ENCODE peak calls at places on chromosome 10, in eight cellular contexts. One of them, this sample, is unnamed.

GRCh38 chr10:112715581-112715980 is 234.5 kb upstream of the TCF7L2 start:
- DNase-seq in astrocyte: no peak
- DNase-seq in mammary epithelial cell: no peak
- DNase-seq in SK-N-SH: no peak
- DNase-seq in IMR-90: no peak
- DNase-seq in GM23248: no peak
- DNase-seq in PC-3: peak; percentile 71
- DNase-seq in fibroblast of lung: no peak
- DNase-seq in this sample: no peak

GRCh38 chr10:71835671-71836593 is 15.1 kb downstream of the PSAP start:
- DNase-seq in SK-N-SH: peak; percentile 85
- DNase-seq in GM23248: peak; percentile 98
- DNase-seq in IMR-90: peak; percentile 70
- DNase-seq in astrocyte: peak; percentile 92
- DNase-seq in mammary epithelial cell: peak; percentile 30
- DNase-seq in PC-3: no peak
- DNase-seq in fibroblast of lung: peak; percentile 92
- DNase-seq in this sample: peak; percentile 88

GRCh38 chr10:109914966-109915365 is 8.3 kb downstream of the XPNPEP1 start:
- DNase-seq in IMR-90: peak; percentile 96
- DNase-seq in SK-N-SH: no peak
- DNase-seq in astrocyte: peak; percentile 97
- DNase-seq in mammary epithelial cell: peak; percentile 91
- DNase-seq in fibroblast of lung: peak; percentile 88
- DNase-seq in PC-3: peak; percentile 86
- DNase-seq in GM23248: peak; percentile 92
- DNase-seq in this sample: peak; percentile 81

GRCh38 chr10:111706331-111706730 is 477.2 kb downstream of the GPAM start:
- DNase-seq in GM23248: peak; percentile 71
- DNase-seq in mammary epithelial cell: no peak
- DNase-seq in astrocyte: no peak
- DNase-seq in IMR-90: no peak
- DNase-seq in PC-3: no peak
- DNase-seq in fibroblast of lung: no peak
- DNase-seq in SK-N-SH: no peak
- DNase-seq in this sample: no peak

GRCh38 chr10:26627320-26627719 is 70.2 kb upstream of the PDSS1 start:
- DNase-seq in IMR-90: no peak
- DNase-seq in GM23248: no peak
- DNase-seq in mammary epithelial cell: no peak
- DNase-seq in astrocyte: no peak
- DNase-seq in PC-3: peak; percentile 4
- DNase-seq in SK-N-SH: no peak
- DNase-seq in fibroblast of lung: no peak
- DNase-seq in this sample: no peak

GRCh38 chr10:79299397-79300370 is 47.6 kb upstream of the PPIF start:
- DNase-seq in SK-N-SH: no peak
- DNase-seq in PC-3: peak; percentile 93
- DNase-seq in astrocyte: peak; percentile 85
- DNase-seq in mammary epithelial cell: no peak
- DNase-seq in fibroblast of lung: peak; percentile 91
- DNase-seq in IMR-90: peak; percentile 90
- DNase-seq in GM23248: peak; percentile 97
- DNase-seq in this sample: no peak

GRCh38 chr10:53140516-53140915 is 367.9 kb upstream of the MBL2 start:
- DNase-seq in IMR-90: no peak
- DNase-seq in fibroblast of lung: peak; percentile 24
- DNase-seq in SK-N-SH: no peak
- DNase-seq in GM23248: peak; percentile 62
- DNase-seq in astrocyte: peak; percentile 10
- DNase-seq in mammary epithelial cell: peak; percentile 86
- DNase-seq in PC-3: peak; percentile 94
- DNase-seq in this sample: no peak

GRCh38 chr10:121614746-121615145 is 16.5 kb upstream of the FGFR2 start:
- DNase-seq in IMR-90: no peak
- DNase-seq in fibroblast of lung: no peak
- DNase-seq in SK-N-SH: no peak
- DNase-seq in GM23248: no peak
- DNase-seq in PC-3: no peak
- DNase-seq in astrocyte: no peak
- DNase-seq in mammary epithelial cell: no peak
- DNase-seq in this sample: no peak

GRCh38 chr10:38025283-38025682 is 14.8 kb downstream of the ZNF33A start:
- DNase-seq in mammary epithelial cell: no peak
- DNase-seq in SK-N-SH: no peak
- DNase-seq in astrocyte: no peak
- DNase-seq in PC-3: no peak
- DNase-seq in GM23248: no peak
- DNase-seq in IMR-90: no peak
- DNase-seq in fibroblast of lung: no peak
- DNase-seq in this sample: no peak

GRCh38 chr10:35237766-35238512 is 98.4 kb upstream of the CCNY start:
- DNase-seq in fibroblast of lung: no peak
- DNase-seq in PC-3: no peak
- DNase-seq in mammary epithelial cell: no peak
- DNase-seq in SK-N-SH: no peak
- DNase-seq in astrocyte: no peak
- DNase-seq in IMR-90: no peak
- DNase-seq in GM23248: no peak
- DNase-seq in this sample: no peak

GRCh38 chr10:21281765-21282484 is 243.6 kb downstream of the SKIDA1 start:
- DNase-seq in astrocyte: no peak
- DNase-seq in GM23248: no peak
- DNase-seq in fibroblast of lung: no peak
- DNase-seq in PC-3: no peak
- DNase-seq in IMR-90: no peak
- DNase-seq in SK-N-SH: no peak
- DNase-seq in mammary epithelial cell: no peak
- DNase-seq in this sample: no peak

GRCh38 chr10:87541114-87541513 is 36.4 kb downstream of the MINPP1 start:
- DNase-seq in fibroblast of lung: peak; percentile 56
- DNase-seq in PC-3: peak; percentile 87
- DNase-seq in SK-N-SH: no peak
- DNase-seq in mammary epithelial cell: peak; percentile 26
- DNase-seq in astrocyte: peak; percentile 53
- DNase-seq in IMR-90: peak; percentile 76
- DNase-seq in GM23248: peak; percentile 62
- DNase-seq in this sample: peak; percentile 31

GRCh38 chr10:62934258-62934657 is 118.1 kb upstream of the EGR2 start:
- DNase-seq in SK-N-SH: no peak
- DNase-seq in IMR-90: no peak
- DNase-seq in PC-3: no peak
- DNase-seq in GM23248: no peak
- DNase-seq in mammary epithelial cell: peak; percentile 91
- DNase-seq in astrocyte: peak; percentile 17
- DNase-seq in fibroblast of lung: no peak
- DNase-seq in this sample: no peak

GRCh38 chr10:131910663-131911314 is 10.0 kb downstream of the PPP2R2D start:
- DNase-seq in astrocyte: no peak
- DNase-seq in fibroblast of lung: no peak
- DNase-seq in PC-3: no peak
- DNase-seq in GM23248: no peak
- DNase-seq in IMR-90: no peak
- DNase-seq in mammary epithelial cell: no peak
- DNase-seq in SK-N-SH: no peak
- DNase-seq in this sample: no peak
- H4K20me1 ChIP-seq in astrocyte: peaks cover 95% of the 10 kb centered on the region
- H4K20me1 ChIP-seq in fibroblast of lung: no peaks in the 10 kb centered on the region
- H4K20me1 ChIP-seq in PC-3: peaks cover 53% of the 10 kb centered on the region
- H4K20me1 ChIP-seq in GM23248: peaks cover 11% of the 10 kb centered on the region
- H4K20me1 ChIP-seq in IMR-90: peaks cover 66% of the 10 kb centered on the region
- H4K20me1 ChIP-seq in mammary epithelial cell: peaks cover 7% of the 10 kb centered on the region
- H4K20me1 ChIP-seq in SK-N-SH: peaks cover 89% of the 10 kb centered on the region
- H4K20me1 ChIP-seq in this sample: no peaks in the 10 kb centered on the region

DNA sequence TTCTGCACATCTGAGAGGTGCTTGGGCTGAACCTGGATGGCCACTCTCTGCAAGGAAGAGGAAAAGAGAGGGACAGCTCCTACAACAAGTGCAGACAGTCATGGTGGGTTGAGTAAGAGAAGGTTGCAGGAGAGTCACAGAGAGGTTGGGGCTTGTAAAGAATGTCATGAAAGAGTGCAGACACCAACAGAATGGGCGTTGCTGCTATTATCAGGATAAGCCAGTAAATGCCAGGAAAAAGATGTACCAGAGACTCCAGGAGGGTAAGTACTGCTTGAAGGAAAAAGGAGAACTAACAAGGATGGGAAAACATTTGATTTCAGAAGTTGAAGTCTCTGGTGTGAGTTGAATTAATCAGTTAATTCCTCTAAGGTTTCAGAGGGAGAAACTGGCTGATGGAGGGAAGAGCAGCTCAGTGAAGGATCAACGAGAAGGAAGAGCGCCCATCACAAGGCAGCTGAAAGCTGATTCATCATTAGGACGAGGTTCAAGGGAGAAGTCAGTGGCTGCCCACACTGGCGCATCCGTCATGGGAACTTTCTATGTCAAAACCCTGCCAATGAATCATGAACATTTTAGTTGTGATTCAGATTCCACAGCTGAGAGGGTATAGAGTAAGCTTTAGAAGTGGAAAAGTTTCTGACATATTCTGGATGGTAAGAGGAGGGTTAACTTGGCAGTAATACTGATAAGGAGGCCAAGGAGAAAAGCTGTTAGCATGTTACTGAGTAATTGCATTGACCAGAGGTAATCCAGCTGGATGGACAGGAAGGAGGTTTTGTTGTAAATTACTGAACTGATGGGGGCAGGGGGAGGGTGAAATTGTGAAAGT is 78.0 kb upstream of the NRP1 start:
- DNase-seq in astrocyte: peak; percentile 94
- DNase-seq in SK-N-SH: no peak
- DNase-seq in fibroblast of lung: peak; percentile 92
- DNase-seq in mammary epithelial cell: peak; percentile 85
- DNase-seq in IMR-90: peak; percentile 92
- DNase-seq in GM23248: peak; percentile 98
- DNase-seq in PC-3: peak; percentile 85
- DNase-seq in this sample: peak; percentile 3
- H3K9ac ChIP-seq in astrocyte: peak overlapping the region; percentile 28
- H3K9ac ChIP-seq in SK-N-SH: peak overlapping the region; percentile 22
- H3K9ac ChIP-seq in fibroblast of lung: no peak overlapping the region
- H3K9ac ChIP-seq in mammary epithelial cell: no peak overlapping the region
- H3K9ac ChIP-seq in IMR-90: no peak overlapping the region
- H3K9ac ChIP-seq in GM23248: peak overlapping the region; percentile 62
- H3K9ac ChIP-seq in PC-3: no peak overlapping the region
- H3K9ac ChIP-seq in this sample: no peak overlapping the region

GRCh38 chr10:567869-568268 is 121.6 kb downstream of the DIP2C start:
- DNase-seq in SK-N-SH: no peak
- DNase-seq in PC-3: no peak
- DNase-seq in fibroblast of lung: no peak
- DNase-seq in GM23248: no peak
- DNase-seq in IMR-90: no peak
- DNase-seq in astrocyte: no peak
- DNase-seq in mammary epithelial cell: no peak
- DNase-seq in this sample: no peak
- H4K20me1 ChIP-seq in SK-N-SH: peaks cover 26% of the 10 kb centered on the region
- H4K20me1 ChIP-seq in PC-3: no peaks in the 10 kb centered on the region
- H4K20me1 ChIP-seq in fibroblast of lung: no peaks in the 10 kb centered on the region
- H4K20me1 ChIP-seq in GM23248: no peaks in the 10 kb centered on the region
- H4K20me1 ChIP-seq in IMR-90: peaks cover 91% of the 10 kb centered on the region
- H4K20me1 ChIP-seq in astrocyte: peaks cover 94% of the 10 kb centered on the region
- H4K20me1 ChIP-seq in mammary epithelial cell: no peaks in the 10 kb centered on the region
- H4K20me1 ChIP-seq in this sample: no peaks in the 10 kb centered on the region

DNA sequence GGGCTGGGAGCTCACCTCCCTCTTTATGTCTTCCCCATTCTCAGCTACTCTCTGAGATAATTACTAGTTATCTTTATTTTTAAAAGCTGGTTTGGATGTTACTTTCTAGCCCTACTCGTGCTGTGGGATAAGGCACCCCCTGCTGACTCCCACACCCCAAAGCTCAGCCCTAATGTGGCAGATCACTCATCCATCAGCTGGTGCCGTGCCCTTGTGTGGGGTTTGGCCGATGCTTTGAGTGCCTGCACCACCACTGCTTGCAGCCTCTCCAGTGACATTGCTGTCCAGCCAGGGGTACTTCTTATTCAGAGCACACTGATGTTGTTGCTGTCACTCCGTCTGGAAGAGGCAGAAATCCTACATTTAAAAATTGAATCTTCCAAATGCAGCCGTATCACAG is 127.9 kb downstream of the DOCK1 start:
- DNase-seq in fibroblast of lung: no peak
- DNase-seq in astrocyte: no peak
- DNase-seq in SK-N-SH: no peak
- DNase-seq in GM23248: no peak
- DNase-seq in PC-3: no peak
- DNase-seq in IMR-90: no peak
- DNase-seq in mammary epithelial cell: no peak
- DNase-seq in this sample: no peak
- H3K9ac ChIP-seq in fibroblast of lung: no peak overlapping the region
- H3K9ac ChIP-seq in astrocyte: no peak overlapping the region
- H3K9ac ChIP-seq in SK-N-SH: no peak overlapping the region
- H3K9ac ChIP-seq in GM23248: no peak overlapping the region
- H3K9ac ChIP-seq in PC-3: no peak overlapping the region
- H3K9ac ChIP-seq in IMR-90: no peak overlapping the region
- H3K9ac ChIP-seq in mammary epithelial cell: no peak overlapping the region
- H3K9ac ChIP-seq in this sample: no peak overlapping the region

GRCh38 chr10:44498222-44498621 is 113.3 kb upstream of the CXCL12 start:
- DNase-seq in astrocyte: no peak
- DNase-seq in GM23248: no peak
- DNase-seq in mammary epithelial cell: no peak
- DNase-seq in IMR-90: no peak
- DNase-seq in PC-3: no peak
- DNase-seq in SK-N-SH: no peak
- DNase-seq in fibroblast of lung: no peak
- DNase-seq in this sample: no peak

GRCh38 chr10:44492678-44493077 is 107.8 kb upstream of the CXCL12 start:
- DNase-seq in PC-3: no peak
- DNase-seq in IMR-90: no peak
- DNase-seq in mammary epithelial cell: no peak
- DNase-seq in GM23248: no peak
- DNase-seq in fibroblast of lung: no peak
- DNase-seq in SK-N-SH: no peak
- DNase-seq in astrocyte: no peak
- DNase-seq in this sample: no peak
- H4K20me1 ChIP-seq in PC-3: no peaks in the 10 kb centered on the region
- H4K20me1 ChIP-seq in IMR-90: no peaks in the 10 kb centered on the region
- H4K20me1 ChIP-seq in mammary epithelial cell: no peaks in the 10 kb centered on the region
- H4K20me1 ChIP-seq in GM23248: no peaks in the 10 kb centered on the region
- H4K20me1 ChIP-seq in fibroblast of lung: no peaks in the 10 kb centered on the region
- H4K20me1 ChIP-seq in SK-N-SH: no peaks in the 10 kb centered on the region
- H4K20me1 ChIP-seq in astrocyte: no peaks in the 10 kb centered on the region
- H4K20me1 ChIP-seq in this sample: no peaks in the 10 kb centered on the region

This sample was measured in endothelial cell of umbilical vein.